ENCODE peak calls at places on chromosomes 6 and 20, in nine cellular contexts. M is GM06990, Z is HFF-Myc, Q is GM12865, F is stomach, H is A673, A is ascending aorta, L is MM.1S, B is brain microvascular endothelial cell. P is an unnamed sample.

GRCh38 chr20:7195704-7196103 is 428.2 kb downstream of the BMP2 start:
- DNase-seq in M (no peak), Z (peak; percentile 7), Q (no peak), F (no peak), H (peak; percentile 0), A (no peak), L (no peak), B (peak; percentile 85), P (peak; percentile 87)

GRCh38 chr20:18984238-18985200 is 170.9 kb downstream of the SCP2D1 start:
- DNase-seq in M (no peak), Z (no peak), Q (no peak), F (no peak), H (peak; percentile 31), A (peak; percentile 44), L (no peak), B (no peak), P (peak; percentile 43)

GRCh38 chr6:8845691-8846090 is 410.3 kb upstream of the SLC35B3 start:
- DNase-seq in M (no peak), Z (peak; percentile 7), Q (no peak), F (no peak), H (peak; percentile 5), A (no peak), L (no peak), B (no peak), P (no peak)

GRCh38 chr20:373171-373890 is 7.2 kb upstream of the TRIB3 start:
- DNase-seq in M (no peak), Z (peak; percentile 43), Q (no peak), F (no peak), H (peak; percentile 74), A (no peak), L (no peak), B (peak; percentile 89), P (peak; percentile 84)

GRCh38 chr6:32969685-32970412 is 1.5 kb downstream of the BRD2 start:
- DNase-seq in M (peak; percentile 86), Z (peak; percentile 93), Q (peak; percentile 91), F (peak; percentile 76), H (peak; percentile 97), A (peak; percentile 92), L (peak; percentile 72), B (peak; percentile 92), P (peak; percentile 98)

GRCh38 chr6:156269751-156270369 is 507.3 kb upstream of the ARID1B start:
- DNase-seq in M (no peak), Z (no peak), Q (no peak), F (no peak), H (no peak), A (no peak), L (no peak), B (no peak), P (no peak)

GRCh38 chr6:160005861-160006540 is 37.1 kb downstream of the IGF2R start:
- DNase-seq in M (no peak), Z (no peak), Q (no peak), F (no peak), H (peak; percentile 55), A (no peak), L (no peak), B (no peak), P (peak; percentile 58)

GRCh38 chr6:67558985-67559384 is 1076.1 kb upstream of the ADGRB3 start:
- DNase-seq in M (no peak), Z (no peak), Q (no peak), F (no peak), H (no peak), A (no peak), L (no peak), B (peak; percentile 11), P (no peak)

GRCh38 chr20:62219101-62219991 is 732 bp downstream of the HRH3 start:
- DNase-seq in M (no peak), Z (no peak), Q (no peak), F (no peak), H (no peak), A (no peak), L (no peak), B (no peak), P (no peak)

GRCh38 chr6:33147807-33148666 is 44.2 kb downstream of the COL11A2 start:
- DNase-seq in M (no peak), Z (peak; percentile 21), Q (peak; percentile 35), F (no peak), H (peak; percentile 64), A (no peak), L (no peak), B (peak; percentile 18), P (peak; percentile 71)

GRCh38 chr20:52972190-52972937 is at the start of gene TSHZ2:
- DNase-seq in M (no peak), Z (no peak), Q (peak; percentile 2), F (peak; percentile 44), H (peak; percentile 77), A (no peak), L (peak; percentile 11), B (peak; percentile 0), P (peak; percentile 84)

GRCh38 chr20:22339091-22339881 is 245.1 kb downstream of the FOXA2 start:
- DNase-seq in M (no peak), Z (peak; percentile 27), Q (peak; percentile 71), F (no peak), H (peak; percentile 68), A (peak; percentile 72), L (peak; percentile 75), B (peak; percentile 58), P (peak; percentile 78)

GRCh38 chr6:48471326-48471725 is 360.3 kb upstream of the PTCHD4 start:
- DNase-seq in M (no peak), Z (no peak), Q (no peak), F (no peak), H (no peak), A (no peak), L (no peak), B (no peak), P (no peak)

GRCh38 chr20:64111841-64112641 is 4.7 kb upstream of the NPBWR2 start:
- DNase-seq in M (no peak), Z (no peak), Q (no peak), F (peak; percentile 10), H (peak; percentile 53), A (peak; percentile 43), L (no peak), B (no peak), P (no peak)

GRCh38 chr6:53294095-53294494 is 54.7 kb downstream of the ELOVL5 start:
- DNase-seq in M (no peak), Z (no peak), Q (no peak), F (no peak), H (peak; percentile 26), A (no peak), L (no peak), B (no peak), P (no peak)

GRCh38 chr6:90008908-90009501 is 114.7 kb downstream of the GJA10 start:
- DNase-seq in M (no peak), Z (no peak), Q (no peak), F (no peak), H (peak; percentile 48), A (no peak), L (peak; percentile 8), B (peak; percentile 12), P (peak; percentile 73)

GRCh38 chr20:50189681-50190250 is 864 bp upstream of the CEBPB start:
- DNase-seq in M (no peak), Z (no peak), Q (no peak), F (peak; percentile 70), H (no peak), A (no peak), L (peak; percentile 55), B (no peak), P (no peak)

GRCh38 chr6:159380104-159380503 is 210.9 kb downstream of the FNDC1 start:
- DNase-seq in M (no peak), Z (no peak), Q (no peak), F (no peak), H (no peak), A (no peak), L (no peak), B (no peak), P (no peak)

GRCh38 chr20:40962733-40963504 is 65.7 kb upstream of the TOP1 start:
- DNase-seq in M (peak; percentile 50), Z (no peak), Q (peak; percentile 75), F (peak; percentile 77), H (peak; percentile 79), A (peak; percentile 75), L (peak; percentile 69), B (peak; percentile 47), P (peak; percentile 56)

GRCh38 chr20:15310361-15310760 is 972.9 kb upstream of the FLRT3 start:
- DNase-seq in M (no peak), Z (no peak), Q (no peak), F (no peak), H (no peak), A (no peak), L (no peak), B (peak; percentile 18), P (no peak)

GRCh38 chr6:36340671-36341454 is 4.2 kb upstream of the BNIP5 start:
- DNase-seq in M (peak; percentile 72), Z (no peak), Q (peak; percentile 78), F (peak; percentile 85), H (peak; percentile 74), A (peak; percentile 91), L (peak; percentile 63), B (peak; percentile 67), P (peak; percentile 56)
- H3K4me3 ChIP-seq in M (no peak overlapping the region), Z (no peak overlapping the region), Q (no peak overlapping the region), F (peak overlapping the region; percentile 29), H (no peak overlapping the region), A (no peak overlapping the region), L (peak overlapping the region; percentile 39), B (peak overlapping the region; percentile 9), P (no peak overlapping the region)

GRCh38 chr20:37522258-37523011 is 1.4 kb downstream of the NNAT start:
- DNase-seq in M (no peak), Z (no peak), Q (no peak), F (peak; percentile 58), H (no peak), A (peak; percentile 61), L (no peak), B (no peak), P (peak; percentile 14)
- TF ChIP-seq CTCF in M (no peak), Z (no peak), Q (no peak), F (no peak), H (no peak), A (no peak), L (no peak), B (no peak), P (no peak)

GRCh38 chr6:35810831-35811698 is 5.9 kb downstream of the LHFPL5 start:
- DNase-seq in M (no peak), Z (peak; percentile 30), Q (no peak), F (no peak), H (peak; percentile 59), A (no peak), L (no peak), B (peak; percentile 70), P (peak; percentile 81)
- H3K4me3 ChIP-seq in M (no peak overlapping the region), Z (no peak overlapping the region), Q (no peak overlapping the region), F (no peak overlapping the region), H (no peak overlapping the region), A (no peak overlapping the region), L (no peak overlapping the region), B (no peak overlapping the region), P (no peak overlapping the region)

DNA sequence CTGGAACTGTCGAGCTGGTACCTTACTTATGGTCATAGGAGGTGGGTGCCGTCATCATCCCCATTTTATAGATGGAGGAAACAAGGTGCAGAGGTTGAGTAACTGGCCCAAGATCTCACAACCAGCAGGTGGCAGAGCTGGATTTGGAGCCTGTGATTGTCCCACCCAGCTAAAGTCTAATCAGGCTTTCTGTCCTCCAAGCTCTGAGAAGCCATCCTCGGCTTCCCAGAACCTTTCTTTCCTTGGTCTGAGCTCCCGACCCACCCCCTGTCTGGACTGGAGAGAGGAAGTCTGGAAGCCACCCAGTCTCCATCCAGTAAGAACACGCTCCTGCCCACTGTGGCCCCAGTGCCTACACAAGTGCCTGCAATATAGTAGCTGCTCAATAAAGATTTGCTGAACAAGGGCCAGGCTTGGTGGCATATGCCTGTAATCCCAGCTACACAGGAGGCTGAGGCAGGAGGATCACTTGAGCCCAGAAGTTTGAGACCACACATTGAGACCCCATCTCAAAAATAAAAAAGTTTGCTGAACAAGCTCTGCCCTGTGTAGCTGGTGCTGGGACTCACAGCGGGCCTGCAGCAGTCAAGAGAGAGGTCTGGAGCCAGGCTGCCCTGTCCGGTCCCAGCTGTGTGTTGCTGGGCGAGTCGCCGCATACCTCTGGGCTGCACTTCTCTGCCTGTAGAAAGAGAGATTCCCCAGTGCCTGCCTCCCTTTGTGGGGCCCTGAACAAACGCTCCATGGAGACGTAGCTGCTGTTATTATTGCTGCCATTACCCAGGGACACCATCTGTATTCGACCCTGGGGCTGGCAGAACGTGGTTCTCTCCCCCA is 32.5 kb upstream of the DLGAP4 start:
- DNase-seq in M (no peak), Z (no peak), Q (peak; percentile 42), F (no peak), H (peak; percentile 30), A (no peak), L (peak; percentile 23), B (peak; percentile 6), P (peak; percentile 43)
- TF ChIP-seq CTCF in M (peak; percentile 43), Z (peak; percentile 37), Q (peak; percentile 37), F (no peak), H (peak; percentile 45), A (no peak), L (peak; percentile 46), B (peak; percentile 65), P (peak; percentile 49)